ENCODE peak calls at places on chromosomes 13 and 19, in six cellular contexts. One of them, this sample, is unnamed.

GRCh38 chr13:34011552-34012085 is 193.7 kb downstream of the RFC3 start:
- DNase-seq in Calu3: no peak
- DNase-seq in ELR: no peak
- DNase-seq in neural progenitor cell: peak
- DNase-seq in HTR-8/SVneo: no peak
- DNase-seq in heart right ventricle: no peak
- DNase-seq in this sample: peak

GRCh38 chr19:10419646-10420443 is 493 bp upstream of the PDE4A start:
- DNase-seq in Calu3: no peak
- DNase-seq in ELR: peak
- DNase-seq in neural progenitor cell: peak
- DNase-seq in HTR-8/SVneo: no peak
- DNase-seq in heart right ventricle: no peak
- DNase-seq in this sample: peak

GRCh38 chr19:21117041-21117907 is 24.6 kb upstream of the ZNF431 start:
- DNase-seq in Calu3: no peak
- DNase-seq in ELR: peak
- DNase-seq in neural progenitor cell: no peak
- DNase-seq in HTR-8/SVneo: no peak
- DNase-seq in heart right ventricle: no peak
- DNase-seq in this sample: no peak

GRCh38 chr13:44903596-44903995 is 85.7 kb downstream of the NUFIP1 start:
- DNase-seq in Calu3: no peak
- DNase-seq in ELR: no peak
- DNase-seq in neural progenitor cell: peak
- DNase-seq in HTR-8/SVneo: no peak
- DNase-seq in heart right ventricle: peak
- DNase-seq in this sample: no peak

GRCh38 chr13:102402292-102402691 is 444 bp upstream of the FGF14 start:
- DNase-seq in Calu3: no peak
- DNase-seq in ELR: peak
- DNase-seq in neural progenitor cell: peak
- DNase-seq in HTR-8/SVneo: no peak
- DNase-seq in heart right ventricle: peak
- DNase-seq in this sample: no peak

GRCh38 chr13:76808927-76809326 is 77.3 kb downstream of the KCTD12 start:
- DNase-seq in Calu3: no peak
- DNase-seq in ELR: no peak
- DNase-seq in neural progenitor cell: no peak
- DNase-seq in HTR-8/SVneo: no peak
- DNase-seq in heart right ventricle: no peak
- DNase-seq in this sample: no peak

GRCh38 chr19:47512183-47512947 is 2.5 kb downstream of the NAPA start:
- DNase-seq in Calu3: peak
- DNase-seq in ELR: peak
- DNase-seq in neural progenitor cell: no peak
- DNase-seq in HTR-8/SVneo: no peak
- DNase-seq in heart right ventricle: no peak
- DNase-seq in this sample: no peak

GRCh38 chr19:15702590-15702930 is 25.3 kb upstream of the OR10H2 start:
- DNase-seq in Calu3: peak
- DNase-seq in ELR: peak
- DNase-seq in neural progenitor cell: no peak
- DNase-seq in HTR-8/SVneo: peak
- DNase-seq in heart right ventricle: peak
- DNase-seq in this sample: peak